ENCODE peak calls at places on chromosomes 11 and 22, in ten cellular contexts. K, N, L, V, G, A, X, R, Y and M are unnamed samples.

GRCh38 chr11:69337211-69337721 is 43.3 kb downstream of the MYEOV start:
- DNase-seq in K (peak), N (no peak), L (peak), V (peak), G (no peak), A (peak), X (peak), R (no peak), Y (peak), M (peak)

GRCh38 chr22:23187871-23188700 is 7.8 kb downstream of the BCR start:
- DNase-seq in K (no peak), N (no peak), L (no peak), V (no peak), G (no peak), A (no peak), X (no peak), R (no peak), Y (peak), M (no peak)

GRCh38 chr11:111796696-111797095 is 30.5 kb upstream of the PPP2R1B start:
- DNase-seq in K (no peak), N (no peak), L (no peak), V (no peak), G (no peak), A (peak), X (peak), R (no peak), Y (no peak), M (no peak)

GRCh38 chr11:11534981-11535380 is 86.8 kb downstream of the GALNT18 start:
- DNase-seq in K (no peak), N (no peak), L (no peak), V (no peak), G (no peak), A (no peak), X (no peak), R (no peak), Y (peak), M (peak)

GRCh38 chr11:723120-723883 is 17.3 kb downstream of the EPS8L2 start:
- DNase-seq in K (peak), N (no peak), L (peak), V (peak), G (no peak), A (peak), X (peak), R (peak), Y (peak), M (no peak)

GRCh38 chr11:124801636-124802312 is 1.6 kb upstream of the MSANTD2 start:
- DNase-seq in K (no peak), N (no peak), L (no peak), V (no peak), G (no peak), A (peak), X (no peak), R (no peak), Y (peak), M (no peak)

GRCh38 chr11:6505577-6506240 is 8.6 kb downstream of the DNHD1 start:
- DNase-seq in K (no peak), N (no peak), L (peak), V (peak), G (peak), A (peak), X (peak), R (peak), Y (peak), M (peak)

GRCh38 chr22:17570851-17571631 is 7.7 kb downstream of the SLC25A18 start:
- DNase-seq in K (no peak), N (peak), L (no peak), V (no peak), G (no peak), A (peak), X (no peak), R (no peak), Y (peak), M (no peak)

GRCh38 chr11:12215192-12215591 is 104.8 kb downstream of the MICAL2 start:
- DNase-seq in K (no peak), N (peak), L (peak), V (no peak), G (no peak), A (no peak), X (no peak), R (no peak), Y (no peak), M (no peak)

GRCh38 chr11:115330693-115331482 is 173.3 kb downstream of the CADM1 start:
- DNase-seq in K (no peak), N (no peak), L (no peak), V (no peak), G (no peak), A (no peak), X (no peak), R (no peak), Y (no peak), M (no peak)

GRCh38 chr11:46826310-46827044 is 19.6 kb downstream of the CKAP5 start:
- DNase-seq in K (peak), N (peak), L (peak), V (peak), G (no peak), A (peak), X (no peak), R (peak), Y (peak), M (peak)

GRCh38 chr11:6615046-6615445 is 3.0 kb upstream of the TAF10 start:
- DNase-seq in K (no peak), N (no peak), L (no peak), V (no peak), G (no peak), A (no peak), X (no peak), R (no peak), Y (no peak), M (no peak)

GRCh38 chr11:129394709-129395108 is 19.1 kb downstream of the BARX2 start:
- DNase-seq in K (no peak), N (no peak), L (no peak), V (no peak), G (no peak), A (no peak), X (no peak), R (no peak), Y (no peak), M (no peak)

GRCh38 chr11:16989554-16989953 is 24.7 kb downstream of the PLEKHA7 start:
- DNase-seq in K (no peak), N (no peak), L (no peak), V (no peak), G (no peak), A (no peak), X (no peak), R (no peak), Y (no peak), M (no peak)

GRCh38 chr11:12193515-12194336 is 83.3 kb downstream of the MICAL2 start:
- DNase-seq in K (no peak), N (no peak), L (no peak), V (no peak), G (no peak), A (no peak), X (peak), R (no peak), Y (no peak), M (no peak)

GRCh38 chr11:66012946-66013761 is 1.3 kb downstream of the CST6 start:
- DNase-seq in K (no peak), N (no peak), L (no peak), V (peak), G (no peak), A (no peak), X (peak), R (no peak), Y (no peak), M (no peak)

GRCh38 chr11:74778581-74778980 is 29.9 kb downstream of the RNF169 start:
- DNase-seq in K (no peak), N (no peak), L (no peak), V (no peak), G (no peak), A (no peak), X (no peak), R (no peak), Y (no peak), M (no peak)

GRCh38 chr11:103609117-103610066 is 427.0 kb upstream of the DDI1 start:
- DNase-seq in K (no peak), N (no peak), L (no peak), V (no peak), G (no peak), A (peak), X (no peak), R (peak), Y (peak), M (peak)

GRCh38 chr11:118610773-118611432 is 3.5 kb downstream of the PHLDB1 start:
- DNase-seq in K (peak), N (peak), L (peak), V (peak), G (no peak), A (peak), X (peak), R (peak), Y (peak), M (no peak)

GRCh38 chr11:61602775-61603569 is 22.1 kb upstream of the SYT7 start:
- DNase-seq in K (no peak), N (no peak), L (no peak), V (no peak), G (no peak), A (peak), X (no peak), R (no peak), Y (peak), M (peak)

GRCh38 chr11:74493816-74494630 is 499 bp upstream of the LIPT2 start:
- DNase-seq in K (no peak), N (no peak), L (no peak), V (no peak), G (no peak), A (peak), X (peak), R (peak), Y (peak), M (no peak)

GRCh38 chr11:103988595-103988969 is 47.9 kb upstream of the DDI1 start:
- DNase-seq in K (no peak), N (no peak), L (no peak), V (no peak), G (no peak), A (peak), X (no peak), R (no peak), Y (peak), M (peak)

GRCh38 chr11:116310215-116310614 is 462.6 kb downstream of the BUD13 start:
- DNase-seq in K (no peak), N (no peak), L (no peak), V (no peak), G (no peak), A (peak), X (no peak), R (no peak), Y (no peak), M (no peak)

GRCh38 chr11:64762916-64763803 is 3.4 kb upstream of the PYGM start:
- DNase-seq in K (no peak), N (peak), L (no peak), V (peak), G (no peak), A (peak), X (no peak), R (no peak), Y (peak), M (no peak)

GRCh38 chr11:33515347-33515746 is 185.3 kb downstream of the C11orf91 start:
- DNase-seq in K (no peak), N (no peak), L (peak), V (peak), G (no peak), A (peak), X (no peak), R (no peak), Y (peak), M (no peak)

GRCh38 chr22:41596776-41597634 is 7.4 kb upstream of the PMM1 start:
- DNase-seq in K (peak), N (peak), L (peak), V (peak), G (no peak), A (peak), X (peak), R (peak), Y (peak), M (no peak)

GRCh38 chr11:60204922-60205321 is 22.0 kb upstream of the MS4A6A start:
- DNase-seq in K (no peak), N (no peak), L (peak), V (no peak), G (no peak), A (no peak), X (no peak), R (no peak), Y (no peak), M (no peak)

GRCh38 chr22:28706845-28707244 is 27.2 kb upstream of the TTC28 start:
- DNase-seq in K (no peak), N (no peak), L (peak), V (no peak), G (no peak), A (no peak), X (no peak), R (no peak), Y (no peak), M (no peak)

GRCh38 chr22:50061141-50061823 is 3.2 kb upstream of the TTLL8 start:
- DNase-seq in K (no peak), N (no peak), L (no peak), V (no peak), G (no peak), A (no peak), X (no peak), R (no peak), Y (no peak), M (no peak)